ENCODE peak calls at places on chromosomes 12 and 14, in five cellular contexts. P is aorta; Q is right cardiac atrium; E is CD4-positive, alpha-beta T cell; M is cardiac muscle cell. R is an unnamed sample.
A peak's percentile ranks its signal among the peaks of the same experiment; 100 is the strongest.

GRCh38 chr12:22684526-22685118 is 59.7 kb downstream of the ETNK1 start:
- DNase-seq in P (no peak), Q (no peak), E (no peak), M (peak; percentile 65), R (no peak)

GRCh38 chr12:81010641-81011040 is 67.2 kb upstream of the ACSS3 start:
- DNase-seq in P (no peak), Q (no peak), E (no peak), M (no peak), R (no peak)

GRCh38 chr12:30286345-30286926 is 409.2 kb downstream of the IPO8 start:
- DNase-seq in P (no peak), Q (no peak), E (no peak), M (peak; percentile 76), R (no peak)

GRCh38 chr12:101501410-101502045 is 26.4 kb downstream of the SPIC start:
- DNase-seq in P (no peak), Q (no peak), E (no peak), M (peak; percentile 74), R (no peak)

GRCh38 chr12:93273834-93274705 is 103.7 kb upstream of the NUDT4 start:
- DNase-seq in P (no peak), Q (no peak), E (no peak), M (no peak), R (no peak)

GRCh38 chr12:114478891-114479290 is 72.9 kb upstream of the TBX5 start:
- DNase-seq in P (no peak), Q (no peak), E (no peak), M (no peak), R (no peak)

GRCh38 chr14:101937926-101938767 is 26.2 kb upstream of the DYNC1H1 start:
- DNase-seq in P (peak; percentile 57), Q (no peak), E (no peak), M (no peak), R (no peak)

GRCh38 chr12:87406926-87407325 is 622.3 kb downstream of the C12orf50 start:
- DNase-seq in P (no peak), Q (no peak), E (no peak), M (peak; percentile 56), R (no peak)

GRCh38 chr12:24705741-24706358 is 243.1 kb downstream of the BCAT1 start:
- DNase-seq in P (no peak), Q (no peak), E (no peak), M (peak; percentile 65), R (no peak)

GRCh38 chr12:130920711-130921381 is 32.9 kb upstream of the ADGRD1 start:
- DNase-seq in P (peak; percentile 82), Q (peak; percentile 91), E (no peak), M (peak; percentile 87), R (no peak)

GRCh38 chr14:102775855-102776760 is 1.1 kb upstream of the TRAF3 start:
- DNase-seq in P (no peak), Q (no peak), E (no peak), M (peak; percentile 75), R (no peak)

GRCh38 chr12:114777052-114777451 is 93.1 kb upstream of the TBX3 start:
- DNase-seq in P (no peak), Q (no peak), E (no peak), M (peak; percentile 24), R (no peak)

GRCh38 chr14:33343016-33343415 is 404.3 kb downstream of the NPAS3 start:
- DNase-seq in P (no peak), Q (no peak), E (no peak), M (peak; percentile 22), R (no peak)

GRCh38 chr14:100471451-100472093 is 115.6 kb downstream of the BEGAIN start:
- DNase-seq in P (no peak), Q (no peak), E (no peak), M (no peak), R (no peak)

GRCh38 chr12:53989227-53990113 is 4.5 kb downstream of the HOXC10 start:
- DNase-seq in P (no peak), Q (no peak), E (no peak), M (peak; percentile 66), R (no peak)

GRCh38 chr14:38143651-38144505 is 63.8 kb upstream of the SSTR1 start:
- DNase-seq in P (no peak), Q (no peak), E (no peak), M (peak; percentile 69), R (no peak)

GRCh38 chr12:70983692-70984091 is 63.2 kb upstream of the PTPRR start:
- DNase-seq in P (no peak), Q (no peak), E (no peak), M (peak; percentile 43), R (no peak)

GRCh38 chr14:33567736-33568124 is 383.1 kb downstream of the EGLN3 start:
- DNase-seq in P (no peak), Q (no peak), E (no peak), M (peak; percentile 56), R (no peak)

GRCh38 chr14:72745546-72745945 is 148.4 kb downstream of the DPF3 start:
- DNase-seq in P (no peak), Q (no peak), E (no peak), M (peak; percentile 54), R (no peak)

GRCh38 chr14:74134484-74134883 is 49.7 kb downstream of the LIN52 start:
- DNase-seq in P (no peak), Q (no peak), E (no peak), M (no peak), R (no peak)

GRCh38 chr12:32894566-32894965 is 2.0 kb downstream of the PKP2 start:
- DNase-seq in P (no peak), Q (no peak), E (no peak), M (no peak), R (no peak)
- H3K27ac ChIP-seq in P (no peak overlapping the region), Q (peak overlapping the region; percentile 33), E (no peak overlapping the region), M (peak overlapping the region; percentile 92), R (no peak overlapping the region)

DNA sequence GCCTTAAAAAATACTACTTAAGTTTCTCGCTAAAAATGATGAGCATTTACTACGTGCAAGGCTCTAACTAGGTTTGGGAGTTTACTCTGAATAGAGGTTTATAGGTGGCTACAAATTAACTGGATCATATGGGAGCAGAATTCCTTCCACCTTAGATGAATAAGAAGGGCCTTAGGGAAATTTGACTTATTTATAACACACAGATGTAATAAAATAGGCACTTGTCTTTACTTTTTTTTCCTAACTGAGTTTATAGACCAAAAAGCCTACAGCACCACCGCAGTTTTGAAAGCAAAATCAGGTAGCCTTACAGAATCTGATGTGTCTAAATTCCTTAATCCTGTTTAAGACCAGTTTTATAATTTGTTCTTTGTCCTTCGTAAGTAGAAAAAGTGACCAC is 10.5 kb downstream of the AEBP2 start:
- DNase-seq in P (no peak), Q (no peak), E (no peak), M (no peak), R (no peak)
- H3K27ac ChIP-seq in P (no peak overlapping the region), Q (no peak overlapping the region), E (no peak overlapping the region), M (peak overlapping the region; percentile 44), R (no peak overlapping the region)

GRCh38 chr14:104436047-104436531 is 143.5 kb upstream of the C14orf180 start:
- DNase-seq in P (peak; percentile 82), Q (peak; percentile 93), E (no peak), M (peak; percentile 95), R (no peak)
- H3K27ac ChIP-seq in P (no peak overlapping the region), Q (peak overlapping the region; percentile 7), E (no peak overlapping the region), M (no peak overlapping the region), R (no peak overlapping the region)

DNA sequence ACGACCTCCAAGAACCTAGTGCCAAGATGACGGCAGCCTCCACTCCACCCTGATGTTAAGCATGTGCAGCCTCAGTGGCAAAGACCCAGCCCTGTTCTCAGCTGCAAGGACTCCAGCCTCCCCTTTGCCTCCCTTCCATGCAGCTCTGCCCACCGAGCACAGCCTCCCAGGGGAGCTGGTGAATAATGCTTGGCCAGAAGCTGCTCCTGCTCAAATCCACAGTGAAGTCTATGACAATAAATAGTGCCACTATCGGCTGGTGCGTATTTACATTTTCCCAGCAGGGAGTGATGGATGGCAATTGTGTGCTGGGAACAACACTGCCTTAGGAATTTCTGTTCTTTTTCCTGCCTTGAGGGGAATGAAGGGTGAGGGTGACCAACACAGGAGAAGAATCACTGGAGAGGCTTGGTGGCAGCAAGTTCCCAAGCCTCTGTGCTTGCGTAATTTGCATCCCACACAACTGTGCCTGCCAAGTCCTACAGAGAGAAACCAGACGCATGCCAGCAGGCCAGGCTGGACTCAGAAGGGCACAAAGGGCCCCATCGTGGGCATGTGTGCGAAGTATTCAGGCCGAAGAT is 29.9 kb upstream of the TC2N start:
- DNase-seq in P (peak; percentile 91), Q (peak; percentile 74), E (no peak), M (peak; percentile 67), R (peak; percentile 59)
- H3K27ac ChIP-seq in P (peak overlapping the region; percentile 96), Q (peak overlapping the region; percentile 49), E (no peak overlapping the region), M (no peak overlapping the region), R (no peak overlapping the region)

GRCh38 chr14:31487891-31488290 is at the start of gene GPR33:
- DNase-seq in P (no peak), Q (no peak), E (no peak), M (no peak), R (no peak)
- H3K27ac ChIP-seq in P (no peak within 1 kb of the TSS), Q (no peak within 1 kb of the TSS), E (no peak within 1 kb of the TSS), M (no peak within 1 kb of the TSS), R (no peak within 1 kb of the TSS)